ENCODE peak calls at places on chromosome 12, in four cellular contexts. One of them, this sample, is unnamed. For H3K9me3, the result is how much of the 10 kb centered on the place peaks cover.

GRCh38 chr12:2382391-2383155 is 329.8 kb downstream of the CACNA1C start:
- DNase-seq in upper lobe of right lung: no peak
- DNase-seq in cardiac muscle cell: peak
- DNase-seq in fibroblast of lung: no peak
- DNase-seq in this sample: no peak

GRCh38 chr12:26274441-26275312 is 79.3 kb downstream of the SSPN start:
- DNase-seq in upper lobe of right lung: peak
- DNase-seq in cardiac muscle cell: peak
- DNase-seq in fibroblast of lung: peak
- DNase-seq in this sample: peak

GRCh38 chr12:92674500-92674899 is 28.3 kb upstream of the PLEKHG7 start:
- DNase-seq in upper lobe of right lung: no peak
- DNase-seq in cardiac muscle cell: no peak
- DNase-seq in fibroblast of lung: no peak
- DNase-seq in this sample: no peak

GRCh38 chr12:15446798-15447197 is 124.5 kb downstream of the PTPRO start:
- DNase-seq in upper lobe of right lung: no peak
- DNase-seq in cardiac muscle cell: no peak
- DNase-seq in fibroblast of lung: peak
- DNase-seq in this sample: no peak

GRCh38 chr12:57232156-57232756 is 2.7 kb downstream of the SHMT2 start:
- DNase-seq in upper lobe of right lung: no peak
- DNase-seq in cardiac muscle cell: no peak
- DNase-seq in fibroblast of lung: no peak
- DNase-seq in this sample: no peak

GRCh38 chr12:90253674-90254181 is 545.1 kb upstream of the ATP2B1 start:
- DNase-seq in upper lobe of right lung: peak
- DNase-seq in cardiac muscle cell: peak
- DNase-seq in fibroblast of lung: peak
- DNase-seq in this sample: peak

GRCh38 chr12:106975098-106975497 is 11.8 kb downstream of the MTERF2 start:
- DNase-seq in upper lobe of right lung: no peak
- DNase-seq in cardiac muscle cell: no peak
- DNase-seq in fibroblast of lung: no peak
- DNase-seq in this sample: no peak

GRCh38 chr12:104864668-104865067 is 93.4 kb downstream of the SLC41A2 start:
- DNase-seq in upper lobe of right lung: no peak
- DNase-seq in cardiac muscle cell: peak
- DNase-seq in fibroblast of lung: no peak
- DNase-seq in this sample: no peak

GRCh38 chr12:6333566-6333965 is 8.3 kb downstream of the TNFRSF1A start:
- DNase-seq in upper lobe of right lung: no peak
- DNase-seq in cardiac muscle cell: no peak
- DNase-seq in fibroblast of lung: peak
- DNase-seq in this sample: peak

GRCh38 chr12:69880566-69880965 is 55.5 kb downstream of the MYRFL start:
- DNase-seq in upper lobe of right lung: no peak
- DNase-seq in cardiac muscle cell: peak
- DNase-seq in fibroblast of lung: peak
- DNase-seq in this sample: no peak

GRCh38 chr12:32535260-32535999 is 136.1 kb downstream of the FGD4 start:
- DNase-seq in upper lobe of right lung: peak
- DNase-seq in cardiac muscle cell: peak
- DNase-seq in fibroblast of lung: peak
- DNase-seq in this sample: no peak

GRCh38 chr12:111451649-111452129 is 46.0 kb downstream of the SH2B3 start:
- DNase-seq in upper lobe of right lung: no peak
- DNase-seq in cardiac muscle cell: peak
- DNase-seq in fibroblast of lung: peak
- DNase-seq in this sample: no peak

GRCh38 chr12:108560321-108560721 is 652 bp downstream of the SART3 start:
- DNase-seq in upper lobe of right lung: no peak
- DNase-seq in cardiac muscle cell: peak
- DNase-seq in fibroblast of lung: peak
- DNase-seq in this sample: no peak

GRCh38 chr12:13924286-13924685 is 57.1 kb downstream of the GRIN2B start:
- DNase-seq in upper lobe of right lung: no peak
- DNase-seq in cardiac muscle cell: no peak
- DNase-seq in fibroblast of lung: no peak
- DNase-seq in this sample: no peak

GRCh38 chr12:4421590-4422031 is 24.0 kb downstream of the FGF6 start:
- DNase-seq in upper lobe of right lung: no peak
- DNase-seq in cardiac muscle cell: peak
- DNase-seq in fibroblast of lung: peak
- DNase-seq in this sample: no peak

GRCh38 chr12:4852308-4852707 is 57.4 kb upstream of the KCNA1 start:
- DNase-seq in upper lobe of right lung: no peak
- DNase-seq in cardiac muscle cell: no peak
- DNase-seq in fibroblast of lung: no peak
- DNase-seq in this sample: no peak

GRCh38 chr12:52147367-52147972 is 44.3 kb downstream of the KRT80 start:
- DNase-seq in upper lobe of right lung: peak
- DNase-seq in cardiac muscle cell: peak
- DNase-seq in fibroblast of lung: peak
- DNase-seq in this sample: peak

GRCh38 chr12:124233846-124234620 is 60.9 kb upstream of the RFLNA start:
- DNase-seq in upper lobe of right lung: no peak
- DNase-seq in cardiac muscle cell: peak
- DNase-seq in fibroblast of lung: peak
- DNase-seq in this sample: no peak
- H3K9me3 ChIP-seq in upper lobe of right lung: under half
- H3K9me3 ChIP-seq in cardiac muscle cell: under half
- H3K9me3 ChIP-seq in fibroblast of lung: under half
- H3K9me3 ChIP-seq in this sample: under half

DNA sequence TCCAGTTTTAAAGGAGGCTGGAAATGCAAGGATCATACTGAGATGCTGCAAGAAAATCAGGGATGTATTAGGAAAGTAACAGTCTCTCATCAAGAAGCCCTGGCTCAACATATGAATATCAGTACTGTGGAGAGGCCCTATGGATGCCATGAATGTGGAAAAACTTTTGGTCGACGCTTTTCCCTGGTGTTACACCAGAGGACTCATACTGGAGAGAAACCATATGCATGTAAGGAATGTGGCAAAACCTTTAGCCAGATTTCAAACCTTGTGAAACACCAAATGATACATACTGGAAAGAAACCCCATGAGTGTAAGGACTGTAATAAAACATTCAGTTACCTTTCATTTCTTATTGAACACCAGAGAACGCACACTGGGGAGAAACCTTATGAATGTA is 24.5 kb downstream of the ZNF891 start:
- DNase-seq in upper lobe of right lung: no peak
- DNase-seq in cardiac muscle cell: peak
- DNase-seq in fibroblast of lung: no peak
- DNase-seq in this sample: no peak
- H3K4me3 ChIP-seq in upper lobe of right lung: no peak
- H3K4me3 ChIP-seq in cardiac muscle cell: no peak
- H3K4me3 ChIP-seq in fibroblast of lung: no peak
- H3K4me3 ChIP-seq in this sample: no peak

DNA sequence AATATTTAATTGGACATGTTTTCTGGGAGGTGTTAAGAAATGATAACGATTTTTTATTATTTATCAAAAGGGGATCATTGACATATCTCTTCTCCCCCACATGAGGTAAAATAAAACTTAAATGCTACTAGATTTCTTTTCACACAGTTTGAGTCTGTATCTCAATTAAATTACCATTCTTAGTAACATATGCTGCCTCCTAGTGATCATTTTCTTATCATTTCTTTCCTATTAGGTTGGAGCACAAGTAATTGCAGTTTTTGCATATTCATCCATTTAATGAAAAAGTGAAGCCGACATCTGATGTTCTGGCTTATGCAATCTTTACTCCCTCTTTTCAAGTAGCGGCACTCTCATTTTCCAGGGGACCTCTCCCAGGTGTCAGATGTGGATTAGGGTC is 24.9 kb downstream of the PUS7L start:
- DNase-seq in upper lobe of right lung: no peak
- DNase-seq in cardiac muscle cell: no peak
- DNase-seq in fibroblast of lung: no peak
- DNase-seq in this sample: no peak
- TF ChIP-seq CTCF in upper lobe of right lung: no peak
- TF ChIP-seq CTCF in cardiac muscle cell: peak
- TF ChIP-seq CTCF in fibroblast of lung: no peak
- TF ChIP-seq CTCF in this sample: peak

GRCh38 chr12:132942611-132943010 is 13.5 kb downstream of the ZNF605 start:
- DNase-seq in upper lobe of right lung: no peak
- DNase-seq in cardiac muscle cell: no peak
- DNase-seq in fibroblast of lung: no peak
- DNase-seq in this sample: no peak

GRCh38 chr12:132945806-132946506 is 10.2 kb downstream of the ZNF605 start:
- DNase-seq in upper lobe of right lung: no peak
- DNase-seq in cardiac muscle cell: no peak
- DNase-seq in fibroblast of lung: no peak
- DNase-seq in this sample: no peak

GRCh38 chr12:132948146-132949066 is 7.7 kb downstream of the ZNF605 start:
- DNase-seq in upper lobe of right lung: no peak
- DNase-seq in cardiac muscle cell: no peak
- DNase-seq in fibroblast of lung: no peak
- DNase-seq in this sample: no peak

GRCh38 chr12:132949936-132950837 is 5.9 kb downstream of the ZNF605 start:
- DNase-seq in upper lobe of right lung: no peak
- DNase-seq in cardiac muscle cell: no peak
- DNase-seq in fibroblast of lung: no peak
- DNase-seq in this sample: no peak

GRCh38 chr12:132946507-132946820 is 9.6 kb downstream of the ZNF605 start:
- DNase-seq in upper lobe of right lung: no peak
- DNase-seq in cardiac muscle cell: no peak
- DNase-seq in fibroblast of lung: no peak
- DNase-seq in this sample: no peak
- H3K9me3 ChIP-seq in upper lobe of right lung: half or more
- H3K9me3 ChIP-seq in cardiac muscle cell: under half
- H3K9me3 ChIP-seq in fibroblast of lung: under half
- H3K9me3 ChIP-seq in this sample: half or more

GRCh38 chr12:16613199-16613598 is 7.2 kb upstream of the LMO3 start:
- DNase-seq in upper lobe of right lung: no peak
- DNase-seq in cardiac muscle cell: peak
- DNase-seq in fibroblast of lung: no peak
- DNase-seq in this sample: no peak
- H3K4me3 ChIP-seq in upper lobe of right lung: no peak
- H3K4me3 ChIP-seq in cardiac muscle cell: no peak
- H3K4me3 ChIP-seq in fibroblast of lung: no peak
- H3K4me3 ChIP-seq in this sample: no peak

This sample was measured in AG04450.